ENCODE peak calls at places on chromosomes 2 and 18, in four cellular contexts. One of them, this sample, is unnamed.

GRCh38 chr18:62389761-62390481 is 64.8 kb downstream of the TNFRSF11A start:
- DNase-seq in GM12878: no peak
- DNase-seq in K562: peak
- DNase-seq in HepG2: no peak
- DNase-seq in this sample: no peak

GRCh38 chr18:35197286-35197685 is 43.5 kb upstream of the ZNF397 start:
- DNase-seq in GM12878: no peak
- DNase-seq in HepG2: no peak
- DNase-seq in K562: no peak
- DNase-seq in this sample: no peak

GRCh38 chr2:44807344-44808025 is 134.0 kb upstream of the SIX3 start:
- DNase-seq in GM12878: no peak
- DNase-seq in HepG2: no peak
- DNase-seq in K562: no peak
- DNase-seq in this sample: no peak

GRCh38 chr2:185208261-185208660 is 530.3 kb upstream of the FSIP2 start:
- DNase-seq in HepG2: peak
- DNase-seq in K562: peak
- DNase-seq in GM12878: no peak
- DNase-seq in this sample: peak

GRCh38 chr2:108575132-108575966 is 41.1 kb downstream of the LIMS1 start:
- DNase-seq in K562: no peak
- DNase-seq in GM12878: peak
- DNase-seq in HepG2: no peak
- DNase-seq in this sample: no peak

GRCh38 chr2:219175928-219176817 is 552 bp downstream of the CNPPD1 start:
- DNase-seq in GM12878: no peak
- DNase-seq in HepG2: no peak
- DNase-seq in K562: peak
- DNase-seq in this sample: peak

GRCh38 chr2:2940702-2941655 is 436.6 kb downstream of the EIPR1 start:
- DNase-seq in HepG2: no peak
- DNase-seq in K562: peak
- DNase-seq in GM12878: no peak
- DNase-seq in this sample: no peak

GRCh38 chr2:128346291-128346690 is 27.6 kb upstream of the HS6ST1 start:
- DNase-seq in K562: no peak
- DNase-seq in GM12878: no peak
- DNase-seq in HepG2: no peak
- DNase-seq in this sample: no peak

GRCh38 chr2:46942143-46942526 is 26.5 kb upstream of the MCFD2 start:
- DNase-seq in HepG2: no peak
- DNase-seq in K562: peak
- DNase-seq in GM12878: no peak
- DNase-seq in this sample: no peak

GRCh38 chr2:237685408-237685807 is 58.0 kb downstream of the LRRFIP1 start:
- DNase-seq in GM12878: no peak
- DNase-seq in K562: peak
- DNase-seq in HepG2: peak
- DNase-seq in this sample: no peak

GRCh38 chr2:139790807-139791206 is 1010.6 kb upstream of the NXPH2 start:
- DNase-seq in HepG2: no peak
- DNase-seq in GM12878: no peak
- DNase-seq in K562: no peak
- DNase-seq in this sample: no peak

GRCh38 chr18:51339866-51340265 is 142.4 kb upstream of the MEX3C start:
- DNase-seq in K562: no peak
- DNase-seq in HepG2: no peak
- DNase-seq in GM12878: no peak
- DNase-seq in this sample: no peak

GRCh38 chr2:158232476-158232875 is 130.8 kb downstream of the UPP2 start:
- DNase-seq in K562: peak
- DNase-seq in GM12878: no peak
- DNase-seq in HepG2: peak
- DNase-seq in this sample: no peak

GRCh38 chr2:147945660-147946059 is 74.9 kb downstream of the ORC4 start:
- DNase-seq in K562: no peak
- DNase-seq in GM12878: no peak
- DNase-seq in HepG2: no peak
- DNase-seq in this sample: no peak

GRCh38 chr18:50093366-50093765 is 101.6 kb downstream of the MYO5B start:
- DNase-seq in K562: no peak
- DNase-seq in GM12878: no peak
- DNase-seq in HepG2: no peak
- DNase-seq in this sample: no peak

GRCh38 chr2:102111823-102112222 is 30.7 kb upstream of the IL1R1 start:
- DNase-seq in K562: no peak
- DNase-seq in HepG2: peak
- DNase-seq in GM12878: no peak
- DNase-seq in this sample: no peak

GRCh38 chr2:102114851-102115497 is 27.6 kb upstream of the IL1R1 start:
- DNase-seq in K562: no peak
- DNase-seq in HepG2: peak
- DNase-seq in GM12878: no peak
- DNase-seq in this sample: no peak

GRCh38 chr2:102112271-102112670 is 30.3 kb upstream of the IL1R1 start:
- DNase-seq in GM12878: no peak
- DNase-seq in K562: peak
- DNase-seq in HepG2: no peak
- DNase-seq in this sample: no peak

GRCh38 chr2:102114290-102114721 is 28.2 kb upstream of the IL1R1 start:
- DNase-seq in GM12878: peak
- DNase-seq in K562: no peak
- DNase-seq in HepG2: peak
- DNase-seq in this sample: no peak

GRCh38 chr2:102112692-102113665 is 29.6 kb upstream of the IL1R1 start:
- DNase-seq in GM12878: no peak
- DNase-seq in K562: no peak
- DNase-seq in HepG2: no peak
- DNase-seq in this sample: no peak
- TF ChIP-seq CBFB in GM12878: no peak
- TF ChIP-seq CBFB in K562: no peak
- TF ChIP-seq CBFB in HepG2: no peak
- TF ChIP-seq CBFB in this sample: no peak

GRCh38 chr2:235432741-235433520 is 60.9 kb upstream of the AGAP1 start:
- DNase-seq in K562: no peak
- DNase-seq in HepG2: no peak
- DNase-seq in GM12878: no peak
- DNase-seq in this sample: no peak
- TF ChIP-seq CBFB in K562: no peak
- TF ChIP-seq CBFB in HepG2: no peak
- TF ChIP-seq CBFB in GM12878: no peak
- TF ChIP-seq CBFB in this sample: no peak

GRCh38 chr2:134712334-134712733 is 6.5 kb downstream of the TMEM163 start:
- DNase-seq in GM12878: no peak
- DNase-seq in HepG2: no peak
- DNase-seq in K562: no peak
- DNase-seq in this sample: no peak
- TF ChIP-seq CBFB in GM12878: no peak
- TF ChIP-seq CBFB in HepG2: no peak
- TF ChIP-seq CBFB in K562: no peak
- TF ChIP-seq CBFB in this sample: no peak

GRCh38 chr2:150624001-150624401 is 136.5 kb upstream of the RND3 start:
- DNase-seq in K562: no peak
- DNase-seq in HepG2: no peak
- DNase-seq in GM12878: peak
- DNase-seq in this sample: no peak

GRCh38 chr2:150619607-150620330 is 132.3 kb upstream of the RND3 start:
- DNase-seq in HepG2: no peak
- DNase-seq in GM12878: no peak
- DNase-seq in K562: no peak
- DNase-seq in this sample: no peak

GRCh38 chr2:150620860-150621259 is 133.4 kb upstream of the RND3 start:
- DNase-seq in K562: no peak
- DNase-seq in GM12878: no peak
- DNase-seq in HepG2: no peak
- DNase-seq in this sample: no peak

GRCh38 chr2:150620371-150620770 is 132.9 kb upstream of the RND3 start:
- DNase-seq in HepG2: no peak
- DNase-seq in GM12878: no peak
- DNase-seq in K562: no peak
- DNase-seq in this sample: no peak

DNA sequence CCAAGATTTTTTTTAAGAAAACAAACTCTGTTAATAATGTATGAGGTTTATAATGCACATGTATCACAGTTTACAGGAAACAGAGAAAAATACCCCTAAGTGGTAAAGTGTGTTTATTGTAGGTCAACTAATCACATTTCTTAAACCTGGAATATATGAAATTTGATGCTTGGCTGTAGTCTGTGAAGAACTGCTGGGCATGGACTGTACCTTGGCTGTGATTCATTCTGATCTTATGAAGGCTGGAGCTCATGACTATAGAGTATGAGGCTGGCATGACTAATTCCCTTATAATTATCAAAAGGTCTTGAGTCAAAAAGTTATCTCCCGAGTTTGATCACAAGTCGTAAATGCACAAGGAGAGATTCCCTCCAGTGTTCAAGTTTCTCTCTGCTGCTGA is 134.3 kb upstream of the RND3 start:
- DNase-seq in HepG2: no peak
- DNase-seq in K562: no peak
- DNase-seq in GM12878: no peak
- DNase-seq in this sample: no peak
- TF ChIP-seq CBFB in HepG2: no peak
- TF ChIP-seq CBFB in K562: no peak
- TF ChIP-seq CBFB in GM12878: no peak
- TF ChIP-seq CBFB in this sample: no peak

GRCh38 chr2:54657664-54658083 is 65.8 kb upstream of the EML6 start:
- DNase-seq in HepG2: peak
- DNase-seq in GM12878: no peak
- DNase-seq in K562: peak
- DNase-seq in this sample: peak
- TF ChIP-seq CBFB in HepG2: no peak
- TF ChIP-seq CBFB in GM12878: no peak
- TF ChIP-seq CBFB in K562: no peak
- TF ChIP-seq CBFB in this sample: no peak

This sample was measured in WTC11.